ENCODE peak calls at places on chromosomes 2 and 18, in four cellular contexts. G is stomach, Z is HCT116, R is esophagus muscularis mucosa. U is an unnamed sample.

GRCh38 chr2:173584676-173585453 is 230.2 kb downstream of the CDCA7 start:
- DNase-seq in G (no peak), Z (no peak), R (no peak), U (no peak)

GRCh38 chr2:132429941-132430573 is 13.5 kb downstream of the GPR39 start:
- DNase-seq in G (no peak), Z (no peak), R (peak), U (no peak)

GRCh38 chr2:57821085-57821484 is 225.5 kb upstream of the VRK2 start:
- DNase-seq in G (no peak), Z (no peak), R (no peak), U (no peak)

GRCh38 chr2:12502759-12503158 is 214.0 kb upstream of the TRIB2 start:
- DNase-seq in G (no peak), Z (no peak), R (peak), U (no peak)

GRCh38 chr18:43681661-43682060 is 404.4 kb upstream of the SYT4 start:
- DNase-seq in G (no peak), Z (no peak), R (no peak), U (no peak)

GRCh38 chr2:237980751-237981150 is 13.9 kb downstream of the UBE2F start:
- DNase-seq in G (no peak), Z (no peak), R (no peak), U (peak)

GRCh38 chr2:11750422-11750821 is 4.0 kb downstream of the LPIN1 start:
- DNase-seq in G (no peak), Z (no peak), R (no peak), U (no peak)

GRCh38 chr2:188668017-188668663 is 306.0 kb upstream of the COL3A1 start:
- DNase-seq in G (no peak), Z (peak), R (no peak), U (peak)

GRCh38 chr2:79271456-79271855 is 111.9 kb upstream of the REG3A start:
- DNase-seq in G (no peak), Z (no peak), R (peak), U (no peak)

GRCh38 chr2:228657807-228658402 is 476.4 kb upstream of the SPHKAP start:
- DNase-seq in G (no peak), Z (peak), R (no peak), U (no peak)

GRCh38 chr2:20660506-20660905 is 6.4 kb upstream of the GDF7 start:
- DNase-seq in G (no peak), Z (no peak), R (no peak), U (no peak)

GRCh38 chr2:104312684-104313083 is 541.2 kb upstream of the POU3F3 start:
- DNase-seq in G (no peak), Z (no peak), R (no peak), U (no peak)

GRCh38 chr2:191020742-191021381 is 6.9 kb upstream of the STAT1 start:
- DNase-seq in G (peak), Z (no peak), R (no peak), U (no peak)

GRCh38 chr2:99881901-99882591 is 260.3 kb downstream of the AFF3 start:
- DNase-seq in G (no peak), Z (no peak), R (no peak), U (no peak)

GRCh38 chr2:238720232-238720672 is 127.6 kb upstream of the TWIST2 start:
- DNase-seq in G (peak), Z (peak), R (peak), U (peak)

GRCh38 chr2:127086800-127087737 is 19.9 kb downstream of the BIN1 start:
- DNase-seq in G (peak), Z (no peak), R (no peak), U (peak)

GRCh38 chr2:230668184-230668938 is 44.3 kb upstream of the CAB39 start:
- DNase-seq in G (no peak), Z (no peak), R (no peak), U (peak)

GRCh38 chr2:138531913-138532312 is 30.3 kb downstream of the SPOPL start:
- DNase-seq in G (no peak), Z (no peak), R (no peak), U (no peak)

GRCh38 chr2:31476511-31477171 is 62.1 kb upstream of the XDH start:
- DNase-seq in G (no peak), Z (no peak), R (no peak), U (no peak)

GRCh38 chr2:134713606-134714005 is 5.2 kb downstream of the TMEM163 start:
- DNase-seq in G (no peak), Z (no peak), R (peak), U (no peak)

GRCh38 chr2:181304011-181304844 is 153.0 kb upstream of the ITGA4 start:
- DNase-seq in G (no peak), Z (no peak), R (no peak), U (no peak)

GRCh38 chr2:165827219-165827920 is 33.3 kb upstream of the GALNT3 start:
- DNase-seq in G (no peak), Z (no peak), R (no peak), U (no peak)

GRCh38 chr18:75844102-75844604 is 416.6 kb upstream of the SMIM21 start:
- DNase-seq in G (no peak), Z (no peak), R (no peak), U (no peak)

GRCh38 chr18:27211569-27211968 is 26.5 kb upstream of the CHST9 start:
- DNase-seq in G (no peak), Z (no peak), R (no peak), U (no peak)

GRCh38 chr2:229044581-229044980 is 226.5 kb downstream of the PID1 start:
- DNase-seq in G (no peak), Z (no peak), R (no peak), U (no peak)

GRCh38 chr18:9068346-9068745 is 34.2 kb upstream of the NDUFV2 start:
- DNase-seq in G (no peak), Z (no peak), R (no peak), U (no peak)

GRCh38 chr2:240232961-240233890 is 92.8 kb upstream of the OTOS start:
- DNase-seq in G (peak), Z (peak), R (no peak), U (peak)
- TF ChIP-seq POLR2AphosphoS5 in G (peak), Z (no peak), R (peak), U (no peak)

DNA sequence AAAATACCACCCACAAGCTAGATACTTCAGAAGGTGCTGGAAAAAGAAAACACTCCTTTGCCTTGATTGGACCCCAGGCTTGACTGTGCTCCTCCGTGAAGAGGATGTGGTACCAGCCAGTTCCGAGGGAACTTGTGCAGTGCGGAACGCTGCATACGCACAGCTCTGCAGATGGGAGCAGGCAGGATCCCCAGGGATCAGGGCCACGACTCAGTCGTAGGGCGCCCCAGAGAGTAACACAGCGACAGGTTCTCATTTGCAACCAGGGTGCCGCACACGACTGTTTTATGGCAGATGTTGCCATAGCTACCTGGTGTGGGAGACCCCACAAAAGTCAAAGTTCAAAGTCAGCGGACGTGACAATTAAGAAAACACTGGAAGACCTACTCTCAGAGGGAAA is 821 bp downstream of the MALL start:
- DNase-seq in G (no peak), Z (no peak), R (peak), U (no peak)
- H3K4me3 ChIP-seq in G (peak), Z (peak), R (peak), U (peak)

DNA sequence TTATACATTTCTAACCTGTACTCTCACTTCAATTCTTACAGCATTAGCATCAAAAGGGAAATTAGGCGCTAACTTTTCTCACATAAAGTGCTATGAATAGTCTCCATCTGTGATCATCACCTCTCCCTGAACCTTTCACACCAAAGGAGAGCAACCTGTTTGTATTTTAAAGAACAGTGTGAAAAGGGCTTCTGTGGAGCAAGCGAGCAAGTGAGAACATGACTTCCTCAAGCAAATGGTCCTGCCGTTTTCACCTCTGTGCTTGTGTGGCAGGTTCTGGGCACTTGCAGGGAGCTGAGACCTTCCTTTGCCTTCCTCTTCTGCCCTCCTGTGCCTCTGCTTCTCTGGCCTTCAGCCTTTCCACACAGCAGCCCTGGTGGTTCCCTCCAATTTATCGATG is 51.9 kb downstream of the TGFA start:
- DNase-seq in G (no peak), Z (no peak), R (no peak), U (no peak)
- TF ChIP-seq POLR2AphosphoS5 in G (no peak), Z (no peak), R (no peak), U (no peak)

GRCh38 chr2:241112046-241112445 is 10.0 kb upstream of the MTERF4 start:
- DNase-seq in G (no peak), Z (no peak), R (no peak), U (no peak)
- H3K4me3 ChIP-seq in G (no peak), Z (no peak), R (no peak), U (no peak)

DNA sequence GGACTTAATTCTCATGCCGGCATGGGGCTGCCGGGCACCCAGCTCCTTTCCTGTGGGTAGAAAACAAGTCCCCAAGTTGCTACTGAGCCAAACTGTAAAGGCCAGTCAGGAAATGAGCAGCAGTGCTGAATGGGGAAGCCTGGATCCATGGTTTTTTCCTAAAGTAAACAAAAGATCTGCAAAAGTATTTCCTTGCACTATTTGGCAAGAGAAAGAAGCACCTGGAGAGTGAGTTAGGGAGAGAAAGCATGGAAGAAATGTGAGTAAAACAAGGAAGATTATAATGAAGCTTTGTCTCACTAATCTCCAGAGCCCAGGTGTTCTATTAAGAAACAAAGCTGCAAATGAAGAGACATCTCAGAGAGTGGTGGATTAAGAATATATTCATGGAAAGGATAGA is 117.6 kb downstream of the METTL8 start:
- DNase-seq in G (no peak), Z (no peak), R (no peak), U (no peak)
- TF ChIP-seq POLR2AphosphoS5 in G (no peak), Z (no peak), R (no peak), U (no peak)

GRCh38 chr2:24174851-24175277 is at the start of gene FAM228A:
- DNase-seq in G (no peak), Z (no peak), R (no peak), U (no peak)

GRCh38 chr2:24176326-24176725 is 1.5 kb downstream of the FAM228A start:
- DNase-seq in G (no peak), Z (no peak), R (no peak), U (no peak)

GRCh38 chr2:24179683-24180082 is 4.8 kb downstream of the FAM228A start:
- DNase-seq in G (no peak), Z (no peak), R (no peak), U (no peak)

DNA sequence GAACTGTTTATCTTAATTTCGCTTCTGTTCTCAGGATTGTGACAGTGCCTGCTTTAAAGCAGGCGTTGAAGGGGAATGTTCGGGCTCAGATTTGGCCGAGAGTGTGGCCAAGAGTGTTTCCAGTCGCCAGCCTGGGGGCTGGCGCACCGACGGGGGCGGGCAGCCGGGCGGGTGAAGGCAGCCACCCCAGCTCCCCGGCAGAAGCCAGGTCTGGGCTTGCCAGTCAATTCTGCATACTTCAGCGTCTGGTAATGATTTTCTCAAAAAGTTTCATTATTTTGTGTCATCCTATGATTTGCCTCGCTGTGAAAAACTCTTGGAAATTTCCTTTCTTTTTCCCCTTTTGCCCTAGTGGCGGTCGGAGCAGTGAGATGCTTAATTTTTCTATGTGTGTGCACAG is 778 bp downstream of the FAM228A start:
- DNase-seq in G (no peak), Z (no peak), R (no peak), U (peak)
- H3K4me3 ChIP-seq in G (no peak), Z (no peak), R (peak), U (peak)